ENCODE peak calls at places on chromosome 9, in nine cellular contexts. D, F, B, Y, W, T, C, Q and L are unnamed samples.

GRCh38 chr9:4622016-4622415 is 40.1 kb upstream of the PLPP6 start:
- DNase-seq in Y (no peak), Q (no peak), C (no peak), T (no peak), D (no peak), B (no peak), W (no peak), F (no peak), L (no peak)

GRCh38 chr9:34654317-34655083 is 2.5 kb downstream of the IL11RA start:
- DNase-seq in Q (no peak), Y (no peak), B (no peak), T (no peak), F (no peak), C (no peak), D (peak; percentile 49), W (peak; percentile 85), L (peak; percentile 33)

GRCh38 chr9:90855208-90856000 is 53.8 kb downstream of the SYK start:
- DNase-seq in T (no peak), Y (no peak), B (no peak), D (no peak), F (no peak), W (no peak), C (no peak), Q (no peak), L (no peak)

GRCh38 chr9:136659861-136660784 is 2.6 kb upstream of the EGFL7 start:
- DNase-seq in C (no peak), W (no peak), Y (no peak), D (no peak), F (no peak), T (no peak), B (no peak), Q (no peak), L (no peak)

GRCh38 chr9:20592673-20593072 is 29.6 kb downstream of the MLLT3 start:
- DNase-seq in T (no peak), B (no peak), Y (peak; percentile 79), F (no peak), C (no peak), W (no peak), Q (no peak), D (no peak), L (no peak)

GRCh38 chr9:95273369-95274051 is 44.0 kb downstream of the FANCC start:
- DNase-seq in B (no peak), D (no peak), C (no peak), F (no peak), T (no peak), Y (no peak), Q (no peak), W (no peak), L (no peak)

GRCh38 chr9:110545705-110546104 is 33.8 kb downstream of the SVEP1 start:
- DNase-seq in D (no peak), C (no peak), T (no peak), F (no peak), Y (no peak), Q (no peak), B (no peak), W (no peak), L (no peak)

GRCh38 chr9:12923472-12924009 is 148.7 kb downstream of the LURAP1L start:
- DNase-seq in F (peak; percentile 67), D (no peak), B (no peak), W (no peak), Y (no peak), T (no peak), C (no peak), Q (no peak), L (peak; percentile 60)

GRCh38 chr9:135216236-135216635 is 128.8 kb downstream of the OLFM1 start:
- DNase-seq in T (no peak), Q (no peak), C (no peak), W (peak; percentile 51), B (no peak), Y (no peak), D (no peak), F (no peak), L (no peak)

GRCh38 chr9:127121628-127122175 is 733 bp downstream of the ANGPTL2 start:
- DNase-seq in Y (no peak), B (no peak), T (no peak), D (no peak), W (no peak), C (no peak), Q (no peak), F (no peak), L (no peak)

GRCh38 chr9:89445135-89445797 is 52.6 kb downstream of the SEMA4D start:
- DNase-seq in D (no peak), W (peak; percentile 49), T (no peak), F (no peak), B (no peak), Y (no peak), C (no peak), Q (no peak), L (no peak)

GRCh38 chr9:123637596-123637939 is 281.6 kb downstream of the CRB2 start:
- DNase-seq in Q (no peak), F (no peak), C (no peak), D (no peak), T (no peak), B (no peak), Y (no peak), W (no peak), L (peak; percentile 6)

GRCh38 chr9:76114144-76114543 is 223.7 kb downstream of the PCSK5 start:
- DNase-seq in F (no peak), Y (no peak), C (no peak), T (no peak), Q (no peak), W (no peak), D (no peak), B (no peak), L (no peak)

GRCh38 chr9:79623799-79624721 is 52.3 kb downstream of the TLE4 start:
- DNase-seq in D (peak; percentile 17), B (peak; percentile 83), T (peak; percentile 73), F (peak; percentile 57), W (no peak), C (no peak), Y (peak; percentile 45), Q (no peak), L (no peak)

GRCh38 chr9:130940693-130941576 is 1.9 kb upstream of the FIBCD1 start:
- DNase-seq in C (peak; percentile 51), D (peak; percentile 84), F (peak; percentile 87), B (peak; percentile 32), W (peak; percentile 86), T (peak; percentile 49), Y (peak; percentile 36), Q (peak; percentile 32), L (no peak)

GRCh38 chr9:126861707-126862460 is 1.4 kb downstream of the ZBTB34 start:
- DNase-seq in D (no peak), T (no peak), Q (no peak), F (peak; percentile 24), C (no peak), Y (no peak), B (peak; percentile 74), W (no peak), L (no peak)

GRCh38 chr9:121331992-121332685 is 37.9 kb downstream of the STOM start:
- DNase-seq in F (no peak), Y (no peak), T (no peak), D (no peak), B (peak; percentile 11), W (no peak), C (no peak), Q (no peak), L (no peak)

GRCh38 chr9:130442746-130443455 is 1.9 kb upstream of the ASS1 start:
- DNase-seq in W (no peak), D (no peak), T (no peak), Q (no peak), F (no peak), C (no peak), Y (no peak), B (no peak), L (no peak)

GRCh38 chr9:106286249-106286648 is 576.7 kb upstream of the ZNF462 start:
- DNase-seq in F (peak; percentile 37), D (no peak), Y (peak; percentile 6), C (no peak), T (no peak), Q (no peak), B (peak; percentile 58), W (no peak), L (no peak)

GRCh38 chr9:25513509-25514033 is 164.7 kb downstream of the TUSC1 start:
- DNase-seq in W (no peak), T (no peak), C (no peak), Q (no peak), F (peak; percentile 32), B (no peak), D (no peak), Y (no peak), L (no peak)

GRCh38 chr9:114000063-114000454 is 78.0 kb downstream of the AMBP start:
- DNase-seq in Y (no peak), F (no peak), C (no peak), T (no peak), W (peak; percentile 72), D (no peak), B (no peak), Q (no peak), L (no peak)

GRCh38 chr9:36018755-36019720 is 17.7 kb upstream of the RECK start:
- DNase-seq in B (no peak), F (no peak), T (no peak), D (no peak), W (no peak), Q (no peak), C (no peak), Y (no peak), L (peak; percentile 19)

GRCh38 chr9:130660683-130661460 is 3.5 kb upstream of the PRDM12 start:
- DNase-seq in F (no peak), T (no peak), Y (no peak), D (no peak), W (no peak), Q (no peak), C (no peak), B (no peak), L (no peak)